ENCODE peak calls at places on chromosome 19, in seven cellular contexts. H is stimulated activated effector memory CD8-positive, alpha-beta T cell treated with anti-CD3 and anti-CD28 coated beads, Interleukin-12 subunit alpha, Interleukin-12 subunit beta, amount 100 ng/mL, for 72 hours; J is GDM1; X is stimulated activated CD8-positive, alpha-beta memory T cell treated with anti-CD3 and anti-CD28 coated beads, Interleukin-4, amount 100 ng/mL, for 24 hours; P is iris pigment epithelial cell; R is AG08396; A is RPMI7951. M is an unnamed sample.

GRCh38 chr19:42606660-42607351 is 12.1 kb upstream of the CEACAM8 start:
- DNase-seq in H (peak; percentile 52), J (peak; percentile 15), X (peak; percentile 26), P (peak; percentile 47), R (peak; percentile 77), A (peak; percentile 54), M (peak; percentile 55)

GRCh38 chr19:51600940-51601575 is 29.1 kb downstream of the SIGLEC5 start:
- DNase-seq in H (no peak), J (no peak), X (peak; percentile 14), P (no peak), R (no peak), A (no peak), M (no peak)

GRCh38 chr19:48992571-48993174 is 436 bp downstream of the GYS1 start:
- DNase-seq in H (no peak), J (no peak), X (no peak), P (no peak), R (no peak), A (no peak), M (no peak)

GRCh38 chr19:16473875-16474397 is 2.2 kb upstream of the EPS15L1 start:
- DNase-seq in H (no peak), J (no peak), X (no peak), P (no peak), R (no peak), A (no peak), M (peak; percentile 37)

GRCh38 chr19:35556025-35556590 is 7.3 kb downstream of the ATP4A start:
- DNase-seq in H (no peak), J (no peak), X (no peak), P (no peak), R (no peak), A (no peak), M (no peak)

GRCh38 chr19:6971366-6971765 is 49.9 kb downstream of the MBD3L2B start:
- DNase-seq in H (no peak), J (no peak), X (no peak), P (peak; percentile 8), R (peak; percentile 8), A (peak; percentile 67), M (no peak)

GRCh38 chr19:22609630-22610029 is 24.5 kb upstream of the ZNF492 start:
- DNase-seq in H (no peak), J (no peak), X (no peak), P (no peak), R (no peak), A (no peak), M (no peak)

GRCh38 chr19:11538232-11539036 is at the start of gene CNN1:
- DNase-seq in H (no peak), J (no peak), X (no peak), P (peak; percentile 90), R (peak; percentile 93), A (no peak), M (no peak)

GRCh38 chr19:13841339-13842293 is 35.3 kb upstream of the NANOS3 start:
- DNase-seq in H (no peak), J (no peak), X (no peak), P (no peak), R (peak; percentile 54), A (peak; percentile 69), M (peak; percentile 53)

GRCh38 chr19:48674921-48675824 is 2.4 kb upstream of the NTN5 start:
- DNase-seq in H (peak; percentile 67), J (peak; percentile 71), X (peak; percentile 57), P (peak; percentile 71), R (peak; percentile 95), A (peak; percentile 78), M (peak; percentile 77)

GRCh38 chr19:18802354-18802753 is 11.2 kb upstream of the COMP start:
- DNase-seq in H (no peak), J (no peak), X (no peak), P (no peak), R (no peak), A (no peak), M (no peak)

GRCh38 chr19:22901431-22902130 is 69.5 kb downstream of the ZNF723 start:
- DNase-seq in H (no peak), J (no peak), X (no peak), P (no peak), R (no peak), A (no peak), M (no peak)

GRCh38 chr19:18231775-18232174 is 5.5 kb upstream of the PDE4C start:
- DNase-seq in H (no peak), J (no peak), X (no peak), P (no peak), R (no peak), A (no peak), M (no peak)

GRCh38 chr19:29714371-29714952 is 599 bp downstream of the C19orf12 start:
- DNase-seq in H (no peak), J (no peak), X (peak; percentile 11), P (no peak), R (no peak), A (no peak), M (no peak)

GRCh38 chr19:14089412-14089661 is 1.2 kb downstream of the SAMD1 start:
- DNase-seq in H (no peak), J (no peak), X (no peak), P (peak; percentile 28), R (peak; percentile 9), A (no peak), M (no peak)

GRCh38 chr19:35031072-35031881 is 1.0 kb downstream of the SCN1B start:
- DNase-seq in H (no peak), J (no peak), X (no peak), P (peak; percentile 33), R (peak; percentile 86), A (peak; percentile 45), M (no peak)

GRCh38 chr19:51138549-51138979 is 3.5 kb upstream of the SIGLEC7 start:
- DNase-seq in H (no peak), J (no peak), X (no peak), P (no peak), R (no peak), A (no peak), M (peak; percentile 91)

GRCh38 chr19:41548954-41549688 is 26.8 kb upstream of the CEACAM21 start:
- DNase-seq in H (no peak), J (peak; percentile 90), X (peak; percentile 61), P (no peak), R (no peak), A (no peak), M (peak; percentile 85)

GRCh38 chr19:38946229-38947010 is 15.7 kb downstream of the MRPS12 start:
- DNase-seq in H (no peak), J (no peak), X (no peak), P (no peak), R (no peak), A (no peak), M (no peak)

GRCh38 chr19:8460516-8461298 is 15.9 kb downstream of the HNRNPM start:
- DNase-seq in H (no peak), J (no peak), X (no peak), P (no peak), R (no peak), A (no peak), M (no peak)

GRCh38 chr19:55692681-55693081 is 17.7 kb downstream of the EPN1 start:
- DNase-seq in H (no peak), J (no peak), X (no peak), P (no peak), R (no peak), A (no peak), M (no peak)

GRCh38 chr19:29454109-29454508 is 71.7 kb upstream of the VSTM2B start:
- DNase-seq in H (no peak), J (no peak), X (no peak), P (no peak), R (no peak), A (no peak), M (no peak)

GRCh38 chr19:55258476-55258827 is 365 bp downstream of the PPP6R1 start:
- DNase-seq in H (no peak), J (peak; percentile 36), X (no peak), P (peak; percentile 7), R (peak; percentile 72), A (no peak), M (no peak)

GRCh38 chr19:1131718-1132552 is 28.1 kb downstream of the GPX4 start:
- DNase-seq in H (peak; percentile 77), J (peak; percentile 69), X (peak; percentile 78), P (peak; percentile 96), R (peak; percentile 90), A (no peak), M (peak; percentile 59)

GRCh38 chr19:14670408-14670807 is 4.2 kb downstream of the ADGRE3 start:
- DNase-seq in H (no peak), J (no peak), X (no peak), P (no peak), R (no peak), A (no peak), M (no peak)

GRCh38 chr19:5247957-5248705 is 92.5 kb downstream of the PTPRS start:
- DNase-seq in H (no peak), J (no peak), X (no peak), P (no peak), R (no peak), A (no peak), M (no peak)

GRCh38 chr19:2603320-2603719 is 99.2 kb downstream of the GNG7 start:
- DNase-seq in H (no peak), J (no peak), X (no peak), P (peak; percentile 29), R (peak; percentile 62), A (peak; percentile 73), M (no peak)

GRCh38 chr19:14957464-14957863 is 16.2 kb downstream of the OR7C2 start:
- DNase-seq in H (no peak), J (no peak), X (no peak), P (no peak), R (no peak), A (no peak), M (no peak)